ENCODE peak calls at places on chromosome 11, in six cellular contexts. One of them, this sample, is unnamed.

GRCh38 chr11:4087551-4087950 is 7.0 kb upstream of the RRM1 start:
- DNase-seq in fibroblast of lung: no peak
- DNase-seq in ascending aorta: no peak
- DNase-seq in HL-60: no peak
- DNase-seq in NB4: no peak
- DNase-seq in A549: no peak
- DNase-seq in this sample: no peak

GRCh38 chr11:31303644-31304043 is 65.9 kb downstream of the DCDC1 start:
- DNase-seq in fibroblast of lung: no peak
- DNase-seq in ascending aorta: no peak
- DNase-seq in HL-60: no peak
- DNase-seq in A549: no peak
- DNase-seq in NB4: no peak
- DNase-seq in this sample: no peak

GRCh38 chr11:64654958-64655541 is 64.0 kb downstream of the SLC22A12 start:
- DNase-seq in NB4: peak; percentile 86
- DNase-seq in fibroblast of lung: no peak
- DNase-seq in HL-60: peak; percentile 85
- DNase-seq in A549: no peak
- DNase-seq in ascending aorta: no peak
- DNase-seq in this sample: no peak

GRCh38 chr11:107916671-107917241 is 11.5 kb upstream of the RAB39A start:
- DNase-seq in ascending aorta: no peak
- DNase-seq in HL-60: peak; percentile 14
- DNase-seq in NB4: peak; percentile 65
- DNase-seq in fibroblast of lung: peak; percentile 14
- DNase-seq in A549: no peak
- DNase-seq in this sample: peak; percentile 12

GRCh38 chr11:99934008-99934407 is 753.1 kb upstream of the ARHGAP42 start:
- DNase-seq in HL-60: no peak
- DNase-seq in fibroblast of lung: peak; percentile 0
- DNase-seq in ascending aorta: no peak
- DNase-seq in NB4: no peak
- DNase-seq in A549: no peak
- DNase-seq in this sample: no peak

GRCh38 chr11:69310934-69311766 is 17.2 kb downstream of the MYEOV start:
- DNase-seq in fibroblast of lung: no peak
- DNase-seq in NB4: peak; percentile 63
- DNase-seq in A549: no peak
- DNase-seq in ascending aorta: peak; percentile 39
- DNase-seq in HL-60: peak; percentile 36
- DNase-seq in this sample: no peak

GRCh38 chr11:47466701-47467250 is 17.8 kb upstream of the RAPSN start:
- DNase-seq in fibroblast of lung: peak; percentile 62
- DNase-seq in HL-60: no peak
- DNase-seq in A549: no peak
- DNase-seq in NB4: no peak
- DNase-seq in ascending aorta: no peak
- DNase-seq in this sample: peak; percentile 65

GRCh38 chr11:100637706-100638105 is 49.4 kb upstream of the ARHGAP42 start:
- DNase-seq in NB4: no peak
- DNase-seq in ascending aorta: no peak
- DNase-seq in A549: no peak
- DNase-seq in fibroblast of lung: peak; percentile 49
- DNase-seq in HL-60: no peak
- DNase-seq in this sample: no peak

GRCh38 chr11:71213696-71214552 is 38.5 kb downstream of the SHANK2 start:
- DNase-seq in fibroblast of lung: no peak
- DNase-seq in HL-60: no peak
- DNase-seq in ascending aorta: no peak
- DNase-seq in NB4: no peak
- DNase-seq in A549: no peak
- DNase-seq in this sample: no peak

GRCh38 chr11:121416909-121417567 is 35.1 kb upstream of the SORL1 start:
- DNase-seq in HL-60: peak; percentile 100
- DNase-seq in NB4: peak; percentile 100
- DNase-seq in ascending aorta: peak; percentile 95
- DNase-seq in A549: peak; percentile 1
- DNase-seq in fibroblast of lung: peak; percentile 96
- DNase-seq in this sample: peak; percentile 94

GRCh38 chr11:77506857-77507256 is 33.0 kb upstream of the PAK1 start:
- DNase-seq in A549: no peak
- DNase-seq in fibroblast of lung: no peak
- DNase-seq in ascending aorta: no peak
- DNase-seq in NB4: no peak
- DNase-seq in HL-60: no peak
- DNase-seq in this sample: peak; percentile 15

GRCh38 chr11:116513894-116514293 is 258.9 kb downstream of the BUD13 start:
- DNase-seq in HL-60: peak; percentile 33
- DNase-seq in A549: peak; percentile 54
- DNase-seq in fibroblast of lung: peak; percentile 3
- DNase-seq in ascending aorta: no peak
- DNase-seq in NB4: peak; percentile 66
- DNase-seq in this sample: peak; percentile 43

GRCh38 chr11:19872526-19873135 is 160.0 kb downstream of the NAV2 start:
- DNase-seq in HL-60: no peak
- DNase-seq in NB4: no peak
- DNase-seq in fibroblast of lung: no peak
- DNase-seq in A549: no peak
- DNase-seq in ascending aorta: no peak
- DNase-seq in this sample: no peak

GRCh38 chr11:6586434-6587359 is 16.7 kb downstream of the RRP8 start:
- DNase-seq in NB4: no peak
- DNase-seq in HL-60: no peak
- DNase-seq in ascending aorta: no peak
- DNase-seq in fibroblast of lung: no peak
- DNase-seq in A549: no peak
- DNase-seq in this sample: no peak

GRCh38 chr11:94342250-94342649 is 37.9 kb downstream of the IZUMO1R start:
- DNase-seq in A549: no peak
- DNase-seq in NB4: peak; percentile 17
- DNase-seq in ascending aorta: no peak
- DNase-seq in fibroblast of lung: no peak
- DNase-seq in HL-60: no peak
- DNase-seq in this sample: no peak

GRCh38 chr11:100680070-100680469 is 7.0 kb upstream of the ARHGAP42 start:
- DNase-seq in A549: no peak
- DNase-seq in NB4: no peak
- DNase-seq in HL-60: no peak
- DNase-seq in fibroblast of lung: no peak
- DNase-seq in ascending aorta: no peak
- DNase-seq in this sample: no peak

GRCh38 chr11:8531312-8531711 is 62.7 kb downstream of the STK33 start:
- DNase-seq in A549: no peak
- DNase-seq in NB4: no peak
- DNase-seq in HL-60: no peak
- DNase-seq in ascending aorta: no peak
- DNase-seq in fibroblast of lung: peak; percentile 65
- DNase-seq in this sample: no peak

GRCh38 chr11:23413057-23413456 is 552.8 kb upstream of the CCDC179 start:
- DNase-seq in fibroblast of lung: no peak
- DNase-seq in A549: no peak
- DNase-seq in NB4: no peak
- DNase-seq in ascending aorta: no peak
- DNase-seq in HL-60: no peak
- DNase-seq in this sample: no peak

GRCh38 chr11:2581151-2581930 is 118.5 kb downstream of the KCNQ1OT1 start:
- DNase-seq in A549: no peak
- DNase-seq in NB4: no peak
- DNase-seq in fibroblast of lung: no peak
- DNase-seq in HL-60: no peak
- DNase-seq in ascending aorta: peak; percentile 55
- DNase-seq in this sample: no peak

GRCh38 chr11:107139396-107139795 is 121.1 kb upstream of the GUCY1A2 start:
- DNase-seq in NB4: no peak
- DNase-seq in ascending aorta: no peak
- DNase-seq in HL-60: no peak
- DNase-seq in A549: no peak
- DNase-seq in fibroblast of lung: no peak
- DNase-seq in this sample: no peak

GRCh38 chr11:67083786-67084366 is 27.2 kb downstream of the RHOD start:
- DNase-seq in NB4: no peak
- DNase-seq in ascending aorta: no peak
- DNase-seq in A549: no peak
- DNase-seq in HL-60: no peak
- DNase-seq in fibroblast of lung: no peak
- DNase-seq in this sample: no peak

GRCh38 chr11:67085617-67086016 is 29.0 kb downstream of the RHOD start:
- DNase-seq in ascending aorta: no peak
- DNase-seq in HL-60: no peak
- DNase-seq in fibroblast of lung: no peak
- DNase-seq in NB4: no peak
- DNase-seq in A549: no peak
- DNase-seq in this sample: no peak

GRCh38 chr11:67079065-67079464 is 22.4 kb downstream of the RHOD start:
- DNase-seq in A549: no peak
- DNase-seq in fibroblast of lung: no peak
- DNase-seq in ascending aorta: no peak
- DNase-seq in NB4: no peak
- DNase-seq in HL-60: no peak
- DNase-seq in this sample: no peak

GRCh38 chr11:67082071-67082791 is 25.6 kb downstream of the RHOD start:
- DNase-seq in A549: no peak
- DNase-seq in NB4: peak; percentile 31
- DNase-seq in fibroblast of lung: peak; percentile 25
- DNase-seq in ascending aorta: no peak
- DNase-seq in HL-60: no peak
- DNase-seq in this sample: no peak
- TF ChIP-seq CTCF in A549: no peak
- TF ChIP-seq CTCF in NB4: peak; percentile 23
- TF ChIP-seq CTCF in fibroblast of lung: no peak
- TF ChIP-seq CTCF in ascending aorta: no peak
- TF ChIP-seq CTCF in HL-60: no peak
- TF ChIP-seq CTCF in this sample: no peak

GRCh38 chr11:63537293-63538101 is 889 bp downstream of the PLAAT4 start:
- DNase-seq in fibroblast of lung: peak; percentile 68
- DNase-seq in NB4: no peak
- DNase-seq in A549: no peak
- DNase-seq in ascending aorta: peak; percentile 86
- DNase-seq in HL-60: no peak
- DNase-seq in this sample: peak; percentile 94
- H3K4me3 ChIP-seq in fibroblast of lung: peak overlapping the region; percentile 48
- H3K4me3 ChIP-seq in NB4: no peak overlapping the region
- H3K4me3 ChIP-seq in A549: no peak overlapping the region
- H3K4me3 ChIP-seq in ascending aorta: peak overlapping the region; percentile 64
- H3K4me3 ChIP-seq in HL-60: no peak overlapping the region
- H3K4me3 ChIP-seq in this sample: peak overlapping the region; percentile 65

DNA sequence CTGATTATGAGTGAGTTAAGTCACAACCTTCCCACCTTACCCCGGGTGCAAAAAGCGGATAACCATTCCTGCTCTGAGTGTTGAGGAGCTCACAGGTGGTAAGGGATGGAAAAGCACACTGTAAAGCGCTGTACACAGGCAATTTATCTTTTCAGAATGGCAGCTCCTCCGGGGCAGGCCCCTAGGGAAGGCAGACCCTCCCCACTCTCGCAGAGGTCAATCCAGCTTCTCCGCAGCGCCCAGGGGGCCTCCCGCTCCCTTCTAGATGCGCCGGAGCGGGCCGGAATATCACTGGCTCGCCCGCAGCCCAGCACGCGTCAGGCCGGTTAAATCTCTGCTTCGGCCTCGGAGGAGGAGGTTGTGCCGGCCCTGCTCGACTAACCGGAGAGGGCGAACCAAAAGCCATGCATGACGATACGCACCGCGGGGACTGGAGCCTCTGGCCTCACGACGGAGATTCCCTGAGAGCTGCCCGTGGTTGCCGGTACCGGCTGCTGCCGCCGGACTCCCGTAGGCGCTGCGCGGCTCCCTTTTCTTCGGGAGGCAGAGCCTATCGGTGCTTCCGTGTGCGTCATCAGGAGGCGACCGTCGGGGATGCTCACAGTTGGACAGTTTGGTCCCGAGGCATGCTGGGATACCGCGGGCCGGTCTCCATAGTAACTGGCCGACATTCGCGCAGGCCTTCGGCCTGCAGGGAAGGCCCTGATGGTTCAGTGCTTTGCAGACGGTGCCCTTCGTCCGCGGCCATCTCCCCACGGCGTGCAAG is at the start of gene BRMS1:
- DNase-seq in ascending aorta: peak; percentile 99
- DNase-seq in A549: peak; percentile 98
- DNase-seq in NB4: peak; percentile 98
- DNase-seq in HL-60: peak; percentile 98
- DNase-seq in fibroblast of lung: peak; percentile 97
- DNase-seq in this sample: peak; percentile 97
- TF ChIP-seq CTCF in ascending aorta: peak; percentile 29
- TF ChIP-seq CTCF in A549: no peak
- TF ChIP-seq CTCF in NB4: no peak
- TF ChIP-seq CTCF in HL-60: no peak
- TF ChIP-seq CTCF in fibroblast of lung: no peak
- TF ChIP-seq CTCF in this sample: peak; percentile 40

GRCh38 chr11:122441702-122442092 is 213.8 kb upstream of the UBASH3B start:
- DNase-seq in ascending aorta: no peak
- DNase-seq in HL-60: no peak
- DNase-seq in fibroblast of lung: peak; percentile 22
- DNase-seq in A549: no peak
- DNase-seq in NB4: no peak
- DNase-seq in this sample: peak; percentile 16

GRCh38 chr11:122440783-122441701 is 214.5 kb upstream of the UBASH3B start:
- DNase-seq in ascending aorta: peak; percentile 72
- DNase-seq in NB4: peak; percentile 52
- DNase-seq in HL-60: peak; percentile 16
- DNase-seq in fibroblast of lung: peak; percentile 48
- DNase-seq in A549: peak; percentile 29
- DNase-seq in this sample: peak; percentile 27

GRCh38 chr11:122436188-122436555 is 219.3 kb upstream of the UBASH3B start:
- DNase-seq in ascending aorta: no peak
- DNase-seq in NB4: no peak
- DNase-seq in A549: no peak
- DNase-seq in HL-60: no peak
- DNase-seq in fibroblast of lung: no peak
- DNase-seq in this sample: no peak

GRCh38 chr11:122435540-122436187 is 219.9 kb upstream of the UBASH3B start:
- DNase-seq in fibroblast of lung: no peak
- DNase-seq in NB4: no peak
- DNase-seq in HL-60: no peak
- DNase-seq in ascending aorta: no peak
- DNase-seq in A549: no peak
- DNase-seq in this sample: no peak

GRCh38 chr11:122439911-122440782 is 215.4 kb upstream of the UBASH3B start:
- DNase-seq in HL-60: peak; percentile 42
- DNase-seq in NB4: peak; percentile 41
- DNase-seq in fibroblast of lung: peak; percentile 83
- DNase-seq in ascending aorta: no peak
- DNase-seq in A549: peak; percentile 48
- DNase-seq in this sample: peak; percentile 47
- H3K4me3 ChIP-seq in HL-60: peak overlapping the region; percentile 34
- H3K4me3 ChIP-seq in NB4: peak overlapping the region; percentile 30
- H3K4me3 ChIP-seq in fibroblast of lung: peak overlapping the region; percentile 42
- H3K4me3 ChIP-seq in ascending aorta: peak overlapping the region; percentile 83
- H3K4me3 ChIP-seq in A549: peak overlapping the region; percentile 52
- H3K4me3 ChIP-seq in this sample: peak overlapping the region; percentile 43

GRCh38 chr11:75563978-75564552 is 2.0 kb downstream of the SERPINH1 start:
- DNase-seq in HL-60: no peak
- DNase-seq in NB4: no peak
- DNase-seq in ascending aorta: peak; percentile 92
- DNase-seq in fibroblast of lung: peak; percentile 85
- DNase-seq in A549: no peak
- DNase-seq in this sample: peak; percentile 89
- TF ChIP-seq CTCF in HL-60: no peak
- TF ChIP-seq CTCF in NB4: no peak
- TF ChIP-seq CTCF in ascending aorta: peak; percentile 71
- TF ChIP-seq CTCF in fibroblast of lung: peak; percentile 54
- TF ChIP-seq CTCF in A549: no peak
- TF ChIP-seq CTCF in this sample: peak; percentile 76

GRCh38 chr11:63505857-63506528 is at the start of gene LGALS12:
- DNase-seq in HL-60: peak; percentile 98
- DNase-seq in A549: no peak
- DNase-seq in fibroblast of lung: peak; percentile 32
- DNase-seq in ascending aorta: no peak
- DNase-seq in NB4: peak; percentile 100
- DNase-seq in this sample: peak; percentile 45
- H3K4me3 ChIP-seq in HL-60: peak within 1 kb of the TSS; percentile 77
- H3K4me3 ChIP-seq in A549: no peak within 1 kb of the TSS
- H3K4me3 ChIP-seq in fibroblast of lung: no peak within 1 kb of the TSS
- H3K4me3 ChIP-seq in ascending aorta: no peak within 1 kb of the TSS
- H3K4me3 ChIP-seq in NB4: peak within 1 kb of the TSS; percentile 92
- H3K4me3 ChIP-seq in this sample: no peak within 1 kb of the TSS